ENCODE peak calls at places on chromosome 7, in four cellular contexts. S is A549, E is Peyer's patch, A is breast epithelium. T is an unnamed sample.

GRCh38 chr7:16915405-16915804 is 33.6 kb upstream of the AGR3 start:
- DNase-seq in S (no peak), A (peak; percentile 86), E (no peak), T (no peak)

GRCh38 chr7:142134944-142135343 is 23.4 kb downstream of the MGAM2 start:
- DNase-seq in E (no peak), S (peak; percentile 23), A (no peak), T (no peak)

GRCh38 chr7:26284995-26285632 is 6.5 kb upstream of the SNX10 start:
- DNase-seq in E (no peak), A (no peak), S (no peak), T (no peak)

GRCh38 chr7:51067757-51068156 is 248.9 kb downstream of the COBL start:
- DNase-seq in S (peak; percentile 67), E (no peak), A (peak; percentile 56), T (no peak)

GRCh38 chr7:120554960-120555571 is 282.1 kb downstream of the KCND2 start:
- DNase-seq in S (peak; percentile 7), A (no peak), E (no peak), T (no peak)

GRCh38 chr7:69654381-69654780 is 56.1 kb downstream of the AUTS2 start:
- DNase-seq in E (no peak), S (no peak), A (peak; percentile 58), T (no peak)

GRCh38 chr7:122262246-122262645 is 42.3 kb downstream of the FEZF1 start:
- DNase-seq in S (no peak), A (no peak), E (no peak), T (no peak)

GRCh38 chr7:141463986-141464385 is 87.2 kb upstream of the AGK start:
- DNase-seq in A (no peak), E (no peak), S (no peak), T (no peak)

GRCh38 chr7:18144171-18144570 is 116.5 kb upstream of the PRPS1L1 start:
- DNase-seq in A (no peak), E (no peak), S (no peak), T (no peak)

GRCh38 chr7:67716729-67717128 is 720.1 kb downstream of the TYW1 start:
- DNase-seq in S (no peak), E (no peak), A (no peak), T (no peak)

GRCh38 chr7:44391171-44391570 is 65.8 kb upstream of the CAMK2B start:
- DNase-seq in S (no peak), A (no peak), E (no peak), T (no peak)

GRCh38 chr7:132161231-132161915 is 414.9 kb downstream of the PLXNA4 start:
- DNase-seq in E (no peak), A (peak; percentile 49), S (no peak), T (peak; percentile 42)

GRCh38 chr7:150324366-150324961 is 1.1 kb upstream of the ACTR3C start:
- DNase-seq in A (no peak), E (no peak), S (no peak), T (peak; percentile 57)

GRCh38 chr7:137975223-137975622 is 26.7 kb downstream of the CREB3L2 start:
- DNase-seq in E (no peak), A (no peak), S (no peak), T (no peak)

GRCh38 chr7:44639701-44640321 is 33.4 kb downstream of the OGDH start:
- DNase-seq in E (no peak), A (peak; percentile 57), S (peak; percentile 64), T (no peak)

GRCh38 chr7:284762-285722 is 4.9 kb upstream of the FOXL3 start:
- DNase-seq in S (no peak), E (peak; percentile 70), A (no peak), T (peak; percentile 88)

GRCh38 chr7:77455334-77455733 is 39.2 kb upstream of the GSAP start:
- DNase-seq in E (no peak), S (peak; percentile 68), A (no peak), T (no peak)

GRCh38 chr7:3168869-3169268 is 125.2 kb upstream of the CARD11 start:
- DNase-seq in A (no peak), E (no peak), S (no peak), T (no peak)

GRCh38 chr7:139774376-139774775 is 3.4 kb downstream of the HIPK2 start:
- DNase-seq in S (no peak), A (no peak), E (no peak), T (no peak)

GRCh38 chr7:20408467-20408826 is 77.7 kb downstream of the ITGB8 start:
- DNase-seq in S (no peak), E (no peak), A (no peak), T (no peak)

GRCh38 chr7:150450491-150450992 is at the start of gene GIMAP8:
- DNase-seq in S (no peak), A (no peak), E (peak; percentile 63), T (peak; percentile 41)

GRCh38 chr7:32515890-32516550 is 20.7 kb downstream of the AVL9 start:
- DNase-seq in E (no peak), A (no peak), S (no peak), T (no peak)

GRCh38 chr7:25314094-25314708 is 85.9 kb upstream of the NPVF start:
- DNase-seq in S (no peak), A (no peak), E (no peak), T (no peak)

GRCh38 chr7:18013936-18014335 is 13.7 kb downstream of the PRPS1L1 start:
- DNase-seq in A (no peak), E (no peak), S (no peak), T (no peak)

GRCh38 chr7:156617215-156617614 is 23.4 kb upstream of the RNF32 start:
- DNase-seq in E (no peak), A (no peak), S (no peak), T (no peak)

GRCh38 chr7:158791133-158791532 is 38.2 kb downstream of the ESYT2 start:
- DNase-seq in S (no peak), A (no peak), E (no peak), T (no peak)

GRCh38 chr7:4273566-4274230 is 408.4 kb upstream of the FOXK1 start:
- DNase-seq in A (no peak), S (no peak), E (no peak), T (no peak)

GRCh38 chr7:147443942-147444341 is 1146.6 kb upstream of the C7orf33 start:
- DNase-seq in S (no peak), A (no peak), E (no peak), T (no peak)

GRCh38 chr7:158289761-158290523 is 297.7 kb downstream of the PTPRN2 start:
- DNase-seq in E (no peak), A (no peak), S (no peak), T (no peak)

GRCh38 chr7:480531-481218 is 39.0 kb downstream of the PDGFA start:
- DNase-seq in E (peak; percentile 37), S (no peak), A (peak; percentile 13), T (peak; percentile 20)

GRCh38 chr7:116502201-116503096 is 2.9 kb downstream of the CAV2 start:
- DNase-seq in E (no peak), A (no peak), S (peak; percentile 35), T (no peak)
- H3K4me3 ChIP-seq in E (no peak overlapping the region), A (no peak overlapping the region), S (peak overlapping the region; percentile 71), T (no peak overlapping the region)

GRCh38 chr7:87784424-87784823 is 91.7 kb downstream of the SLC25A40 start:
- DNase-seq in E (no peak), A (no peak), S (no peak), T (no peak)
- TF ChIP-seq CTCF in E (no peak), A (no peak), S (no peak), T (no peak)

GRCh38 chr7:89796481-89796880 is 357.8 kb upstream of the STEAP1 start:
- DNase-seq in E (no peak), S (no peak), A (no peak), T (no peak)
- H3K4me1 ChIP-seq in E (no peaks in the 10 kb centered on the region), S (no peaks in the 10 kb centered on the region), A (no peaks in the 10 kb centered on the region), T (no peaks in the 10 kb centered on the region)

GRCh38 chr7:22581099-22581498 is 81.1 kb upstream of the STEAP1B start:
- DNase-seq in A (no peak), E (no peak), S (no peak), T (no peak)

GRCh38 chr7:22574756-22575517 is 74.9 kb upstream of the STEAP1B start:
- DNase-seq in E (no peak), A (no peak), S (no peak), T (no peak)

GRCh38 chr7:22576941-22577927 is 77.2 kb upstream of the STEAP1B start:
- DNase-seq in A (peak; percentile 48), S (no peak), E (no peak), T (peak; percentile 25)

GRCh38 chr7:22579961-22580360 is 80.0 kb upstream of the STEAP1B start:
- DNase-seq in A (no peak), S (no peak), E (no peak), T (no peak)

GRCh38 chr7:22578048-22578770 is 78.2 kb upstream of the STEAP1B start:
- DNase-seq in E (no peak), S (no peak), A (no peak), T (no peak)
- H3K4me3 ChIP-seq in E (no peak overlapping the region), S (no peak overlapping the region), A (no peak overlapping the region), T (no peak overlapping the region)

GRCh38 chr7:108164946-108165345 is 34.8 kb upstream of the LAMB4 start:
- DNase-seq in E (no peak), S (no peak), A (no peak), T (no peak)
- TF ChIP-seq CTCF in E (no peak), S (no peak), A (no peak), T (no peak)

DNA sequence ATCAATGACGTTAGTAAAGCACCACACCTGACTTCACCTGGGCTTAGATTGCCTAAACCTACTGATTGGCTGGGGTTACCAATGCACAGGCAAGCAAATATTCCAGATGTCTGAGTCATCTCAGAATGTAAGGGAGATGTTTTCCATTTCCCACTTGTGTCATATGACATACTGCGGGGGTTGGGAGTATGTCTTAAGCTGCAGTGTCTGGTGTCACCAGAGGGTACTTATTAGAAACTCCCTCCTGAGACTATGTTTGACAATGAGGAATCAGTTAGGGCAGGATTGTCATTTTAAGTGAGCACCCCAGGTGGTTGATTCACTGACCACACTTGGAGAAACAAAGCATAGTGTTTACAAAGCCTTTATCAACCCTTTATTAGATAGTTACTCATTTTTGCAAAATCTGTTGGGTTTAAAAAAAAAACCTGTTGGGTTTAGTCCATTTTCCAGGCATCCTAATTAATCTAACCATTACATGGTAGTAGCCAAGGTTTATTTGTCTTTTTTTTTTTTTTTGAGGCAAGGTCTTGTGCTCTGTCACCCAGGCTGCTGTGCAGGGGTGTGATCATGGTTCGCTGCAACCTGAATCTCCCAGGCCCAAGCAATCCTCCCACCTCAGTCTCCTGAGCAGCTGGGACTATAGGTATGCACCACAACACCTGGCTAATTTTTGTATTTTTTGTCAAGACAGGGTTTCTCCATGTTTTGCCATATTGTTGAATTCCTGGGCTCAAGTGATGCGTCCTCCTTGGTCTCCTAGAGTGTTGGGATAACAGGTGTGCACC is 72.5 kb downstream of the CDK6 start:
- DNase-seq in A (no peak), E (no peak), S (peak; percentile 78), T (no peak)
- H3K4me1 ChIP-seq in A (no peaks in the 10 kb centered on the region), E (no peaks in the 10 kb centered on the region), S (peaks cover 93% of the 10 kb centered on the region), T (no peaks in the 10 kb centered on the region)

DNA sequence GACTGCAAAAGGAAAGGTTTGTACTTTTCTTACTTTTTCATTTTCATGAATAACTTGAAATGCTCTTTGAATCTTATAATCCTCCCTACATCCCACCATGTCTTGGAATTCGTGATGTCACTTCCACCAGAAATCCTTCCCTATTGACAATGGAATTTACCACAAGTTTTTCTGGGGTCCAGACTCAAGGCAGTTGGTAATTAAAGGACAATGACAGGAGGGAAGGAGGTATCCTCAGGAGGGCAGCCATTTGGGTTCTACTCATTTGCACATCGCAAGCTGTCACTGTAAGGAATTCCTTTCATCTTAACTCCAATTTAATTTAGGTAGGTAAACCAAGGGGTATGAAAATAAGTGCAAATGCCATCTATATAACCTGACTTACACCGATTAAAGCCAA is 21.9 kb downstream of the LRRC17 start:
- DNase-seq in S (no peak), E (no peak), A (no peak), T (no peak)
- H3K4me3 ChIP-seq in S (no peak overlapping the region), E (no peak overlapping the region), A (peak overlapping the region; percentile 17), T (no peak overlapping the region)

GRCh38 chr7:27546610-27547009 is 116.1 kb downstream of the HIBADH start:
- DNase-seq in S (no peak), E (no peak), A (no peak), T (no peak)
- TF ChIP-seq CTCF in S (no peak), E (no peak), A (no peak), T (no peak)

T was measured in mucosa of descending colon.